ENCODE peak calls at places on chromosome 16, in six cellular contexts. D, J, Y, U, F and H are unnamed samples.

GRCh38 chr16:69894675-69895074 is 56.5 kb upstream of the CLEC18A start:
- DNase-seq in U (no peak), J (no peak), F (no peak), Y (no peak), D (peak), H (peak)

GRCh38 chr16:14310519-14310991 is 239.4 kb downstream of the MRTFB start:
- DNase-seq in Y (peak), D (no peak), J (peak), U (no peak), F (no peak), H (no peak)

GRCh38 chr16:21150375-21151001 is at the start of gene DNAH3:
- DNase-seq in D (no peak), Y (no peak), U (no peak), F (no peak), J (no peak), H (no peak)

GRCh38 chr16:10624527-10624926 is 44.1 kb upstream of the EMP2 start:
- DNase-seq in J (no peak), D (no peak), Y (no peak), U (peak), F (no peak), H (no peak)

GRCh38 chr16:77556203-77556602 is 121.4 kb upstream of the ADAMTS18 start:
- DNase-seq in F (no peak), D (no peak), U (no peak), J (no peak), Y (no peak), H (no peak)

GRCh38 chr16:20166531-20167235 is 93.0 kb upstream of the GPR139 start:
- DNase-seq in J (peak), U (peak), F (no peak), Y (peak), D (no peak), H (no peak)

GRCh38 chr16:50282010-50282538 is 15.7 kb downstream of the ADCY7 start:
- DNase-seq in J (no peak), D (no peak), U (no peak), F (no peak), Y (no peak), H (no peak)

GRCh38 chr16:86151372-86151950 is 252.5 kb downstream of the IRF8 start:
- DNase-seq in U (peak), Y (no peak), F (no peak), D (no peak), J (no peak), H (no peak)

GRCh38 chr16:57178296-57178695 is 7.5 kb downstream of the PSME3IP1 start:
- DNase-seq in J (no peak), Y (no peak), F (no peak), U (no peak), D (no peak), H (no peak)

GRCh38 chr16:58176608-58177346 is 21.1 kb downstream of the CSNK2A2 start:
- DNase-seq in D (no peak), U (no peak), Y (no peak), J (no peak), F (no peak), H (no peak)

GRCh38 chr16:56987692-56988091 is 1.7 kb upstream of the NLRC5 start:
- DNase-seq in F (no peak), U (no peak), Y (no peak), J (no peak), D (no peak), H (no peak)

GRCh38 chr16:57906385-57907316 is 64.3 kb downstream of the CNGB1 start:
- DNase-seq in U (no peak), J (no peak), Y (no peak), D (no peak), F (no peak), H (no peak)

GRCh38 chr16:6926762-6927161 is 405.9 kb upstream of the RBFOX1 start:
- DNase-seq in J (no peak), F (no peak), U (peak), D (no peak), Y (no peak), H (no peak)

GRCh38 chr16:30183961-30184429 is 593 bp downstream of the CORO1A start:
- DNase-seq in J (no peak), F (no peak), U (no peak), Y (no peak), D (peak), H (peak)